ENCODE peak calls at places on chromosomes 5 and 9, in four cellular contexts. S, R, M and J are unnamed samples.
A peak's percentile ranks its signal among the peaks of the same experiment; 100 is the strongest.

GRCh38 chr5:79508354-79508753 is 5.6 kb downstream of the HOMER1 start:
- DNase-seq in S (no peak), R (no peak), M (no peak), J (no peak)

GRCh38 chr5:143041461-143041860 is 271.3 kb downstream of the ARHGAP26 start:
- DNase-seq in R (no peak), S (no peak), M (no peak), J (no peak)

GRCh38 chr9:99859395-99859980 is 37.8 kb downstream of the NR4A3 start:
- DNase-seq in S (no peak), R (no peak), M (peak; percentile 42), J (no peak)

GRCh38 chr5:132772291-132773070 is 4.6 kb downstream of the SEPTIN8 start:
- DNase-seq in R (no peak), M (no peak), S (no peak), J (no peak)

GRCh38 chr5:96776606-96777005 is 31.1 kb downstream of the ERAP1 start:
- DNase-seq in R (no peak), S (no peak), M (no peak), J (no peak)

GRCh38 chr5:102152906-102153787 is 142.9 kb downstream of the SLCO4C1 start:
- DNase-seq in R (no peak), M (no peak), S (no peak), J (no peak)

GRCh38 chr5:17282283-17283120 is 65.1 kb downstream of the BASP1 start:
- DNase-seq in S (no peak), R (no peak), M (no peak), J (no peak)

GRCh38 chr5:83099445-83099844 is 22.1 kb downstream of the XRCC4 start:
- DNase-seq in S (no peak), M (no peak), R (no peak), J (no peak)

GRCh38 chr9:133995012-133995896 is 3.1 kb upstream of the VAV2 start:
- DNase-seq in R (no peak), S (no peak), M (no peak), J (no peak)

GRCh38 chr5:165407352-165407751 is 1901.9 kb downstream of the MAT2B start:
- DNase-seq in R (no peak), M (no peak), S (no peak), J (no peak)

GRCh38 chr5:170546257-170546656 is 42.4 kb downstream of the KCNIP1 start:
- DNase-seq in R (no peak), M (no peak), S (no peak), J (no peak)

GRCh38 chr5:113084402-113085083 is 107.9 kb downstream of the DCP2 start:
- DNase-seq in S (peak; percentile 74), M (no peak), R (no peak), J (no peak)

GRCh38 chr5:92801921-92802320 is 779.1 kb downstream of the NR2F1-AS1 start:
- DNase-seq in R (no peak), S (no peak), M (no peak), J (no peak)

GRCh38 chr9:29906065-29906464 is 2332.8 kb upstream of the C9orf72 start:
- DNase-seq in S (no peak), M (no peak), R (no peak), J (no peak)

GRCh38 chr5:172133359-172134029 is 54.5 kb downstream of the STK10 start:
- DNase-seq in R (no peak), M (peak; percentile 92), S (no peak), J (peak; percentile 88)

GRCh38 chr5:72282878-72283277 is 37.2 kb downstream of the MRPS27 start:
- DNase-seq in R (peak; percentile 50), S (peak; percentile 20), M (peak; percentile 76), J (no peak)

GRCh38 chr9:2681981-2682380 is 35.3 kb upstream of the KCNV2 start:
- DNase-seq in M (no peak), S (no peak), R (no peak), J (no peak)

GRCh38 chr9:89310486-89311345 is at the start of gene CKS2:
- DNase-seq in S (peak; percentile 98), M (peak; percentile 100), R (peak; percentile 100), J (peak; percentile 99)

GRCh38 chr5:9479361-9479760 is 66.5 kb downstream of the SEMA5A start:
- DNase-seq in S (no peak), M (peak; percentile 25), R (no peak), J (peak; percentile 28)

GRCh38 chr9:109466623-109467590 is 31.2 kb downstream of the PTPN3 start:
- DNase-seq in M (peak; percentile 3), R (no peak), S (no peak), J (no peak)

GRCh38 chr5:39449572-39449971 is 24.8 kb upstream of the DAB2 start:
- DNase-seq in M (no peak), R (no peak), S (no peak), J (no peak)
- H3K4me3 ChIP-seq in M (no peak overlapping the region), R (no peak overlapping the region), S (no peak overlapping the region), J (no peak overlapping the region)

DNA sequence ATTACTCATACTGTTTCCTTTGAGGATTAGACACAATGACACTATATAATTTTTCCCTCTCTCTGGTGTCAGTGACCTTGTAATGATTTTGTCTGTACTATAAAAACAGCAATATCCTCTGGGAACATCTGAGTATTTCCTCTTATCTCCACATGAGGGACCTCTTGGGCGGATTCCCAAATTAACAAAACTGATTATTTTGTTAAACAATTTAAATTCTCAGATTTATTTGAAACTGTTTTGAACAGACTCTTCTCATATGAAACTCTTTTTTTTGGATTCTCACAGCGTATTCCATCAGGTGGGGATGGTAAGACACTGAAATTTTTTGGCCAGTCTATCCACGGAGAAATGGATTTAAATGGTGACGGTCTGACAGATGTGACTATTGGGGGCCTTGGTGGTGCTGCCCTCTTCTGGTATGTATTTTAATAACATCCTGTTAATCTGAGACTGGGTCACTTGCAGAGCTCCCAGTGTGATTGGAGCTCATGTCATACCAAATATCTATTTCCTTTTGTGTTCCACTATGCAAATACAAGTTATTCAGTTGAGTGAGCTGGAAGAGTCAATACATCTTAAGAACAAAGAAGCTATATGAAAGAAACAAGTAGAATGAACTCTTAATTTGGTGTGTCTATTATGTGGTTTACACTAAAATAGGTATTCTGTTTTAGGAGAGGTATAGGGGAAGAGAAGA is 73.8 kb upstream of the ITGA2 start:
- DNase-seq in S (peak; percentile 60), R (peak; percentile 59), M (peak; percentile 75), J (peak; percentile 26)
- H3K4me3 ChIP-seq in S (no peak overlapping the region), R (peak overlapping the region; percentile 29), M (peak overlapping the region; percentile 10), J (peak overlapping the region; percentile 21)

GRCh38 chr5:136285501-136285900 is 79.8 kb downstream of the TRPC7 start:
- DNase-seq in R (no peak), S (no peak), M (peak; percentile 4), J (no peak)
- H3K4me3 ChIP-seq in R (no peak overlapping the region), S (no peak overlapping the region), M (no peak overlapping the region), J (no peak overlapping the region)

GRCh38 chr5:139492700-139493192 is 10.2 kb upstream of the STING1 start:
- DNase-seq in R (no peak), M (peak; percentile 63), S (no peak), J (no peak)
- H3K4me3 ChIP-seq in R (no peak overlapping the region), M (no peak overlapping the region), S (no peak overlapping the region), J (no peak overlapping the region)

DNA sequence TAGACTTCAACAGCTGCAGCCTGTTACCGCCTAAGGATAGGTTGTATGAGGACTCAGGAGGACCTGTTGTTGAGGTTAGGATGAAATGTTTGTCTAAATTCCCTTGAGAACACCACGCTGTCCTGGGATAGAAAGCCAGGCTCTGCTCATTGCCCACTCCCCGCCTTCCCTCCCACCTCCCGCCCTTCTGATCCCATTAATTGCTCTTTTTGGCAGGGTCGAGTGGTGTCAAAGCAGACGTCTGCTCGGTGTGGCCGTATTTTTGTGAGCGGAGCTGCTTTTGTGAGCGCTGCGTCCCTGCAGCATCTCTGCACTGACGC is 62.3 kb downstream of the SPATA31C2 start:
- DNase-seq in R (peak; percentile 30), M (no peak), S (no peak), J (peak; percentile 19)
- H3K4me3 ChIP-seq in R (peak overlapping the region; percentile 48), M (peak overlapping the region; percentile 45), S (no peak overlapping the region), J (peak overlapping the region; percentile 59)

GRCh38 chr9:77647267-77647658 is 859 bp downstream of the GNA14 start:
- DNase-seq in R (peak; percentile 21), S (no peak), M (no peak), J (no peak)
- H3K4me3 ChIP-seq in R (peak overlapping the region; percentile 70), S (no peak overlapping the region), M (no peak overlapping the region), J (no peak overlapping the region)

DNA sequence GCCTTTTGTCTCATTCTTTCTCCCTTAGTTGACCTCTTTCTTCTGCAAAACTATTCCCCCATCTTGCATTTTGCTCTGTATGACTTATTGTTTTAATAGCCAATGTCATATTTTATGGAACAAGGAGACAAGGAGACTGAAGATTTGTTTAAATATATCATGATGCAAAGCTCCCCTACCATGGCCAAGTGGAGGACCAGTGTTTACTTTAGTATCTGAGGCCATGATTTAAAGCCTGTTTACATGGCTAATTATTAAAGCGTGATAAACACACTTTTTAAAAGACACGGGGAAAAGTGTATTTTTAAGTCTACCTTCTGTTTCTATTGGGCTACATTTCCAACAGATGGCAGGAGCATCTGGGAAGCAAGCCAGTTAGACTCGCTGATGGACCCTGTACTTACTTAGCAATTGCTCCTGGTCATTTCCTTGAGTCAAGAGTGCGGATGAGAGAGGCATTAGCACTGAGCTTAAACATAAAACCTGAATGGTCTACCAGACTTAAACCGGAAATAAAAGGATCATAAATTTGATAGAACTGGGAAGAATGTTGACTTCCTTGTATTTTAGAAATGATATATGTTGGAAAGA is 480.3 kb upstream of the SEMA6A start:
- DNase-seq in S (no peak), M (no peak), R (no peak), J (no peak)
- H3K4me3 ChIP-seq in S (no peak overlapping the region), M (no peak overlapping the region), R (no peak overlapping the region), J (no peak overlapping the region)

DNA sequence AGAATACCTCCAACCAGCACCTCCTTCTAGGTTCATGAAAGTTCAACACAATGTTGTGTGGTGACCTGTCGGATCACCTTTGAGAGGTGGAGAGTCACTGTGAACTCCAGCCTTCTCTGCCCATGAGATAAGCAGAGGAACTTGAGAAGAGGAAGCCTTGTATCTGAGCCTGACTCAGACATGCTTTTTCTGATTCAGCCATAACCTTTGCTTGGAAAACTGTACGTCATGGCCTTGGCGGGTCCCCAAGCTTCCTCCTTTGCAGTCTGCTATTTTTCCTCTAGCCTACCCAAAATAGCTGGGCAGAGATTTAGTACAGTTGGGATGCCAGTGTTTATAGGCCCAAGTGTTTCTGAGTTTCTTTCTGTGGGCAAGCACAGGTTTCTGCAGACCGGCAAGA is 274.7 kb downstream of the CETN3 start:
- DNase-seq in R (peak; percentile 87), M (peak; percentile 31), S (no peak), J (no peak)
- H3K4me3 ChIP-seq in R (no peak overlapping the region), M (no peak overlapping the region), S (no peak overlapping the region), J (no peak overlapping the region)

GRCh38 chr9:27573699-27574265 is 501 bp upstream of the C9orf72 start:
- DNase-seq in M (peak; percentile 99), R (peak; percentile 99), S (peak; percentile 74), J (peak; percentile 98)

GRCh38 chr9:27572566-27572917 is 739 bp downstream of the C9orf72 start:
- DNase-seq in S (peak; percentile 9), R (peak; percentile 50), M (no peak), J (no peak)

GRCh38 chr9:27572918-27573698 is at the start of gene C9orf72:
- DNase-seq in R (peak; percentile 74), M (peak; percentile 31), S (peak; percentile 72), J (no peak)

GRCh38 chr9:27569406-27569805 is 3.9 kb downstream of the C9orf72 start:
- DNase-seq in S (no peak), R (no peak), M (no peak), J (no peak)

GRCh38 chr9:27572036-27572435 is 1.2 kb downstream of the C9orf72 start:
- DNase-seq in S (no peak), M (no peak), R (no peak), J (no peak)
- H3K4me3 ChIP-seq in S (no peak overlapping the region), M (no peak overlapping the region), R (peak overlapping the region; percentile 72), J (peak overlapping the region; percentile 76)